ENCODE peak calls at places on chromosomes 2 and 18, in ten cellular contexts. One of them, this sample, is unnamed.

GRCh38 chr18:26992920-26993319 is 127.4 kb upstream of the AQP4 start:
- DNase-seq in ovary: no peak
- DNase-seq in sigmoid colon: no peak
- DNase-seq in suprapubic skin: no peak
- DNase-seq in stomach: no peak
- DNase-seq in esophagus muscularis mucosa: no peak
- DNase-seq in K562: no peak
- DNase-seq in upper lobe of left lung: no peak
- DNase-seq in A549: no peak
- DNase-seq in transverse colon: no peak
- DNase-seq in this sample: no peak

GRCh38 chr2:224173210-224173609 is 134.1 kb upstream of the SERPINE2 start:
- DNase-seq in stomach: no peak
- DNase-seq in upper lobe of left lung: no peak
- DNase-seq in K562: no peak
- DNase-seq in A549: no peak
- DNase-seq in suprapubic skin: no peak
- DNase-seq in ovary: no peak
- DNase-seq in transverse colon: no peak
- DNase-seq in esophagus muscularis mucosa: no peak
- DNase-seq in sigmoid colon: no peak
- DNase-seq in this sample: no peak

GRCh38 chr2:31286230-31286629 is 52.3 kb downstream of the EHD3 start:
- DNase-seq in transverse colon: no peak
- DNase-seq in suprapubic skin: no peak
- DNase-seq in upper lobe of left lung: no peak
- DNase-seq in sigmoid colon: no peak
- DNase-seq in ovary: no peak
- DNase-seq in stomach: no peak
- DNase-seq in K562: no peak
- DNase-seq in esophagus muscularis mucosa: no peak
- DNase-seq in A549: no peak
- DNase-seq in this sample: no peak

GRCh38 chr2:185127412-185127811 is 529.1 kb downstream of the ZNF804A start:
- DNase-seq in sigmoid colon: no peak
- DNase-seq in ovary: no peak
- DNase-seq in transverse colon: no peak
- DNase-seq in suprapubic skin: no peak
- DNase-seq in upper lobe of left lung: no peak
- DNase-seq in K562: no peak
- DNase-seq in A549: no peak
- DNase-seq in esophagus muscularis mucosa: no peak
- DNase-seq in stomach: no peak
- DNase-seq in this sample: no peak

GRCh38 chr2:139123795-139124194 is 343.6 kb upstream of the NXPH2 start:
- DNase-seq in A549: no peak
- DNase-seq in esophagus muscularis mucosa: no peak
- DNase-seq in K562: no peak
- DNase-seq in suprapubic skin: no peak
- DNase-seq in sigmoid colon: no peak
- DNase-seq in ovary: no peak
- DNase-seq in stomach: no peak
- DNase-seq in upper lobe of left lung: no peak
- DNase-seq in transverse colon: no peak
- DNase-seq in this sample: no peak

GRCh38 chr2:224472137-224472536 is 70.2 kb upstream of the FAM124B start:
- DNase-seq in stomach: no peak
- DNase-seq in ovary: no peak
- DNase-seq in esophagus muscularis mucosa: no peak
- DNase-seq in A549: no peak
- DNase-seq in upper lobe of left lung: no peak
- DNase-seq in sigmoid colon: no peak
- DNase-seq in transverse colon: no peak
- DNase-seq in suprapubic skin: no peak
- DNase-seq in K562: no peak
- DNase-seq in this sample: no peak

GRCh38 chr2:232896111-232896510 is 26.0 kb downstream of the SNORC start:
- DNase-seq in transverse colon: no peak
- DNase-seq in suprapubic skin: peak; percentile 20
- DNase-seq in A549: no peak
- DNase-seq in K562: no peak
- DNase-seq in esophagus muscularis mucosa: no peak
- DNase-seq in stomach: no peak
- DNase-seq in ovary: no peak
- DNase-seq in upper lobe of left lung: no peak
- DNase-seq in sigmoid colon: no peak
- DNase-seq in this sample: no peak

GRCh38 chr2:127100261-127101047 is 6.5 kb downstream of the BIN1 start:
- DNase-seq in transverse colon: peak; percentile 83
- DNase-seq in K562: no peak
- DNase-seq in upper lobe of left lung: no peak
- DNase-seq in suprapubic skin: no peak
- DNase-seq in esophagus muscularis mucosa: no peak
- DNase-seq in A549: peak; percentile 61
- DNase-seq in sigmoid colon: peak; percentile 52
- DNase-seq in stomach: peak; percentile 85
- DNase-seq in ovary: no peak
- DNase-seq in this sample: no peak

GRCh38 chr2:135997380-135997779 is 12.0 kb upstream of the DARS1 start:
- DNase-seq in upper lobe of left lung: peak; percentile 51
- DNase-seq in stomach: no peak
- DNase-seq in A549: no peak
- DNase-seq in suprapubic skin: no peak
- DNase-seq in sigmoid colon: no peak
- DNase-seq in esophagus muscularis mucosa: no peak
- DNase-seq in transverse colon: peak; percentile 40
- DNase-seq in K562: no peak
- DNase-seq in ovary: no peak
- DNase-seq in this sample: no peak

GRCh38 chr18:36265035-36265434 is 32.5 kb upstream of the FHOD3 start:
- DNase-seq in ovary: no peak
- DNase-seq in K562: no peak
- DNase-seq in suprapubic skin: no peak
- DNase-seq in transverse colon: no peak
- DNase-seq in upper lobe of left lung: no peak
- DNase-seq in sigmoid colon: no peak
- DNase-seq in esophagus muscularis mucosa: peak; percentile 50
- DNase-seq in stomach: no peak
- DNase-seq in A549: no peak
- DNase-seq in this sample: no peak

GRCh38 chr2:236735742-236736360 is 166.2 kb downstream of the ACKR3 start:
- DNase-seq in A549: no peak
- DNase-seq in transverse colon: no peak
- DNase-seq in suprapubic skin: no peak
- DNase-seq in stomach: peak; percentile 32
- DNase-seq in esophagus muscularis mucosa: no peak
- DNase-seq in ovary: no peak
- DNase-seq in upper lobe of left lung: no peak
- DNase-seq in K562: no peak
- DNase-seq in sigmoid colon: no peak
- DNase-seq in this sample: no peak

GRCh38 chr2:167492486-167492885 is 604.2 kb downstream of the XIRP2 start:
- DNase-seq in K562: no peak
- DNase-seq in suprapubic skin: no peak
- DNase-seq in sigmoid colon: no peak
- DNase-seq in esophagus muscularis mucosa: no peak
- DNase-seq in upper lobe of left lung: no peak
- DNase-seq in stomach: no peak
- DNase-seq in ovary: no peak
- DNase-seq in A549: no peak
- DNase-seq in transverse colon: no peak
- DNase-seq in this sample: no peak

GRCh38 chr18:30280861-30281470 is 761.6 kb downstream of the DSC3 start:
- DNase-seq in ovary: no peak
- DNase-seq in K562: peak; percentile 15
- DNase-seq in upper lobe of left lung: no peak
- DNase-seq in transverse colon: no peak
- DNase-seq in esophagus muscularis mucosa: no peak
- DNase-seq in sigmoid colon: no peak
- DNase-seq in stomach: no peak
- DNase-seq in suprapubic skin: no peak
- DNase-seq in A549: no peak
- DNase-seq in this sample: no peak

DNA sequence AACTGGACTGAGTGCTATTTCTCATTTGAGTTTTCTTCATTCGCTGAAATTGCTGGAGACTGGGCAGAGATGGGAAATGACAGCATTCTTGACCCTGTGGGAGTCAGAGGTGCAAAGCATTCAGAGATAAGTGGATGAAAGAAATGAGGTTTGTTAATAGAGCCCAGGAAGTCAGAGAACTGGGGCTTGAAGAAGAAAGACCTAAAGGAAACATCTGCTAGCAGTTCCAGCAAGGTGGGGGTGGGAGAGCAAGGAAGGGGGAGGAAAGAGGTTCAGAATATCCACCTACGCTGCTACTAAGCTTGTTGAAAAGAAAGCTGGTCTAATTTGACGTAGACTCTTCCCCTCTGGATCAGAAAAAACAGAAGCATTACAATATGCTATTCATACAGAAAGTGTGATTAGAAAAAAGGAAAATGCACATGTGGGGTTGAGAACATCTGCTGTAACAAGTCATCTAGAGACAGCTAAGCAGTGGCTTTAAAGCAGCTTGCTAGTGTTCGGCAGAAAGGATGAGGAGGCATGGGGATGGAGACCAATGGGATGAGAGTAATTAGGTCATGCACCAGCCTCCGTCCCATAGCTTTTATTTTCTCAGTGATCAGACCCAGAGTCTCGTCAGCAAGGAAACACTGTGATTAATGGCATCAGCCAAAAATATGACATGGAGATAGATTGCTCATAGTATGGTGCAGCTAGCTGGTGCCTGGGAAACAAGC is 29.7 kb downstream of the NAB1 start:
- DNase-seq in upper lobe of left lung: no peak
- DNase-seq in suprapubic skin: no peak
- DNase-seq in sigmoid colon: no peak
- DNase-seq in ovary: no peak
- DNase-seq in transverse colon: no peak
- DNase-seq in stomach: no peak
- DNase-seq in esophagus muscularis mucosa: no peak
- DNase-seq in K562: no peak
- DNase-seq in A549: no peak
- DNase-seq in this sample: no peak
- H3K27ac ChIP-seq in upper lobe of left lung: no peak overlapping the region
- H3K27ac ChIP-seq in suprapubic skin: no peak overlapping the region
- H3K27ac ChIP-seq in sigmoid colon: no peak overlapping the region
- H3K27ac ChIP-seq in ovary: no peak overlapping the region
- H3K27ac ChIP-seq in transverse colon: no peak overlapping the region
- H3K27ac ChIP-seq in stomach: no peak overlapping the region
- H3K27ac ChIP-seq in esophagus muscularis mucosa: no peak overlapping the region
- H3K27ac ChIP-seq in K562: no peak overlapping the region
- H3K27ac ChIP-seq in A549: no peak overlapping the region
- H3K27ac ChIP-seq in this sample: no peak overlapping the region

DNA sequence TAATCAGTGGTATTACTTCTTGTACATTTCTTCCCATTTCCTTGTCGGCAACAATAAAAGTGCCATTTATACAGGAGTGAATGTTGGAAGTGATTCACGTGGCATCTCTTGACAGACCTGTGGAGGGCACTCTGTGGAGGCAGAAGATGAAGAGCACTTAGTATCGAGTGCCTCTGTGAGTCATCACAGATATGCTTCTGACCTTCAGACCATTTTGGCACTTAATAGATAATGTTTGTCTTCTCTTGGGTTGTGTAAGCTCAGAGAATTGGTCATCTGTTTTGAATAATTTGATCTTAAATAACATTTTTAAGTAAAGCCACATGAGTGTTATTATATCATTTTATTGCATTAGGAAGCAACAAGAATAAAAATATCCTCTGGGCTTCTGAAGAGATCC is 305.5 kb downstream of the PTPRM start:
- DNase-seq in A549: peak; percentile 49
- DNase-seq in upper lobe of left lung: peak; percentile 69
- DNase-seq in suprapubic skin: no peak
- DNase-seq in K562: no peak
- DNase-seq in esophagus muscularis mucosa: no peak
- DNase-seq in sigmoid colon: no peak
- DNase-seq in ovary: no peak
- DNase-seq in transverse colon: no peak
- DNase-seq in stomach: no peak
- DNase-seq in this sample: no peak
- TF ChIP-seq EP300 in A549: peak; percentile 70
- TF ChIP-seq EP300 in upper lobe of left lung: peak; percentile 56
- TF ChIP-seq EP300 in suprapubic skin: no peak
- TF ChIP-seq EP300 in K562: no peak
- TF ChIP-seq EP300 in esophagus muscularis mucosa: no peak
- TF ChIP-seq EP300 in sigmoid colon: no peak
- TF ChIP-seq EP300 in ovary: no peak
- TF ChIP-seq EP300 in transverse colon: no peak
- TF ChIP-seq EP300 in stomach: no peak
- TF ChIP-seq EP300 in this sample: no peak

DNA sequence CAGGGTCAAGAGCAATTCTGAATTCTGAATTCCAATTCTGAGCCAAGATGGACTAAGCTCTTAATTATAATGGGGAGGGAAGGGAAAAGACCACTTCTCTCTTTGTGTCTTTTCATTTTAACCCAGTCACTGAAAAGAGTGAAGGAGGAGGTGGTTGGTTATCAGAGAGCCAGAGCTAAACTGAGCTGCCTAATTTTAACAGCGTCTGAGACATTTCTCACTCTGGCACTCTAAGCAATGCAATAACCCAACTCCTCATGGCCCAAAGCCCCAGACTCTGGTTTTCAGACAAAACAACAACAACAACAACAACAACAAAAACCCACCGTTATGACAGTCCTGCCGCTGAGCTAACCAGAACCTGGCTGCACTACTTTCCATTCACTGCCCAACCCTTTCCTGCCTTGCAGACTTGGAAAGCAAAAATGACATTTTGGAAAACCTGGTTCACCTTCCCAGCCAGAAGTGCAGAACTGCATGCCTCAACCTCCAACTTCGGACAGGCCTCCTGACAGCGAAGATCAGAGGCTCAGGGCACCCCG is 1.0 kb downstream of the CHST10 start:
- DNase-seq in sigmoid colon: no peak
- DNase-seq in stomach: no peak
- DNase-seq in suprapubic skin: no peak
- DNase-seq in K562: no peak
- DNase-seq in A549: no peak
- DNase-seq in upper lobe of left lung: no peak
- DNase-seq in esophagus muscularis mucosa: peak; percentile 31
- DNase-seq in ovary: no peak
- DNase-seq in transverse colon: no peak
- DNase-seq in this sample: no peak
- H3K27ac ChIP-seq in sigmoid colon: peak overlapping the region; percentile 85
- H3K27ac ChIP-seq in stomach: no peak overlapping the region
- H3K27ac ChIP-seq in suprapubic skin: no peak overlapping the region
- H3K27ac ChIP-seq in K562: peak overlapping the region; percentile 79
- H3K27ac ChIP-seq in A549: peak overlapping the region; percentile 97
- H3K27ac ChIP-seq in upper lobe of left lung: no peak overlapping the region
- H3K27ac ChIP-seq in esophagus muscularis mucosa: peak overlapping the region; percentile 87
- H3K27ac ChIP-seq in ovary: no peak overlapping the region
- H3K27ac ChIP-seq in transverse colon: peak overlapping the region; percentile 73
- H3K27ac ChIP-seq in this sample: peak overlapping the region; percentile 87

DNA sequence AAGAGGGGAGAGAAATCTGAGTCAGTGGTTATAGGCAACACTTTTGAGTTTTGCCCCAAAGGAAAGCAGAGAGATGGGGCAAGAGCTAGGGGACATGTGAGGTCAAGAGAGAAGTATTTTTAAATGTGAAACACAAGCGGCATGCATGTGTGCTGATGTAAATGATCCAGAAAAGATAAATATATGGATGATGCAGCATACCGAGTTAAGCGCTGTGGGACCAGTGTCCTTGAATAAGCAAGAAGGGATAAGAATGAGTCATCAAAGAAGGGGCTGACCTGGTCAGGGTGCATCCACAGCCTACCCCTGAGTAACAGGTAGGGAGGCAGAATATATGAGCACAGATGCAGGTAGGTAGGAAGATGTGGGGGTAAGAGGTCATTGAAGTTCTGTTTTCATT is 180.9 kb downstream of the TRABD2A start:
- DNase-seq in suprapubic skin: no peak
- DNase-seq in upper lobe of left lung: no peak
- DNase-seq in stomach: no peak
- DNase-seq in A549: no peak
- DNase-seq in transverse colon: no peak
- DNase-seq in K562: no peak
- DNase-seq in esophagus muscularis mucosa: peak; percentile 88
- DNase-seq in ovary: no peak
- DNase-seq in sigmoid colon: no peak
- DNase-seq in this sample: no peak
- TF ChIP-seq EP300 in suprapubic skin: no peak
- TF ChIP-seq EP300 in upper lobe of left lung: no peak
- TF ChIP-seq EP300 in stomach: no peak
- TF ChIP-seq EP300 in A549: no peak
- TF ChIP-seq EP300 in transverse colon: no peak
- TF ChIP-seq EP300 in K562: no peak
- TF ChIP-seq EP300 in esophagus muscularis mucosa: no peak
- TF ChIP-seq EP300 in ovary: no peak
- TF ChIP-seq EP300 in sigmoid colon: no peak
- TF ChIP-seq EP300 in this sample: no peak

This sample was measured in tibial nerve.